ENCODE peak calls at places on chromosomes 7 and 10, in six cellular contexts. J is neuronal stem cell, M is IMR-90, K is H9, N is mesenchymal stem cell, Y is H1. E is an unnamed sample.

GRCh38 chr10:98858525-98858924 is 377.1 kb downstream of the HPSE2 start:
- DNase-seq in J (no peak), M (peak; percentile 12), K (no peak), N (no peak), Y (no peak), E (no peak)

GRCh38 chr7:3404490-3404889 is 103.4 kb downstream of the SDK1 start:
- DNase-seq in J (no peak), M (peak; percentile 56), K (no peak), N (peak; percentile 78), Y (no peak), E (peak; percentile 88)

GRCh38 chr10:132199268-132199853 is 12.6 kb downstream of the DPYSL4 start:
- DNase-seq in J (no peak), M (no peak), K (no peak), N (no peak), Y (no peak), E (no peak)

GRCh38 chr10:73763343-73763742 is 18.5 kb upstream of the CHCHD1 start:
- DNase-seq in J (no peak), M (no peak), K (no peak), N (no peak), Y (no peak), E (no peak)

GRCh38 chr10:46550076-46550790 is 6.2 kb downstream of the GPRIN2 start:
- DNase-seq in J (no peak), M (no peak), K (peak; percentile 34), N (no peak), Y (no peak), E (no peak)

GRCh38 chr10:91829268-91829667 is 31.0 kb downstream of the TNKS2 start:
- DNase-seq in J (no peak), M (no peak), K (no peak), N (no peak), Y (no peak), E (no peak)

GRCh38 chr7:40749877-40750276 is 615.1 kb downstream of the SUGCT start:
- DNase-seq in J (no peak), M (peak; percentile 48), K (no peak), N (no peak), Y (no peak), E (peak; percentile 19)

GRCh38 chr10:51999089-51999488 is 299.7 kb upstream of the CSTF2T start:
- DNase-seq in J (no peak), M (no peak), K (no peak), N (no peak), Y (no peak), E (no peak)

GRCh38 chr7:158527902-158528502 is 59.6 kb downstream of the PTPRN2 start:
- DNase-seq in J (no peak), M (no peak), K (no peak), N (no peak), Y (no peak), E (no peak)

GRCh38 chr10:28169525-28169924 is 133.3 kb downstream of the MPP7 start:
- DNase-seq in J (no peak), M (no peak), K (no peak), N (peak; percentile 44), Y (no peak), E (peak; percentile 30)

GRCh38 chr7:7861211-7861633 is 107.4 kb upstream of the GLCCI1 start:
- DNase-seq in J (no peak), M (peak; percentile 87), K (no peak), N (peak; percentile 52), Y (no peak), E (no peak)

GRCh38 chr10:123147635-123148413 is at the start of gene HMX2:
- DNase-seq in J (peak; percentile 67), M (no peak), K (peak; percentile 83), N (no peak), Y (no peak), E (no peak)

GRCh38 chr7:151276651-151277590 is 28.4 kb upstream of the SMARCD3 start:
- DNase-seq in J (peak; percentile 51), M (peak; percentile 65), K (peak; percentile 67), N (peak; percentile 65), Y (peak; percentile 23), E (peak; percentile 16)

GRCh38 chr7:66198461-66198860 is 6.7 kb upstream of the TPST1 start:
- DNase-seq in J (no peak), M (no peak), K (no peak), N (no peak), Y (no peak), E (no peak)

GRCh38 chr7:152597514-152597913 is 78.4 kb downstream of the XRCC2 start:
- DNase-seq in J (no peak), M (no peak), K (no peak), N (no peak), Y (no peak), E (no peak)

GRCh38 chr10:87734987-87735827 is 75.5 kb downstream of the PAPSS2 start:
- DNase-seq in J (peak; percentile 70), M (peak; percentile 51), K (peak; percentile 85), N (peak; percentile 64), Y (peak; percentile 23), E (no peak)

GRCh38 chr10:74255800-74256422 is 104.9 kb downstream of the ADK start:
- DNase-seq in J (no peak), M (peak; percentile 18), K (no peak), N (peak; percentile 29), Y (no peak), E (peak; percentile 7)

GRCh38 chr10:98376485-98376884 is 38.5 kb downstream of the PYROXD2 start:
- DNase-seq in J (no peak), M (peak; percentile 69), K (no peak), N (no peak), Y (no peak), E (no peak)

GRCh38 chr7:51278797-51279196 is 37.8 kb downstream of the COBL start:
- DNase-seq in J (no peak), M (no peak), K (no peak), N (no peak), Y (no peak), E (peak; percentile 89)

GRCh38 chr7:2518737-2519118 is 846 bp upstream of the LFNG start:
- DNase-seq in J (no peak), M (no peak), K (no peak), N (no peak), Y (no peak), E (no peak)

GRCh38 chr7:38069052-38069451 is 109.0 kb upstream of the STARD3NL start:
- DNase-seq in J (no peak), M (no peak), K (no peak), N (no peak), Y (no peak), E (no peak)

GRCh38 chr7:140639366-140640053 is 1.1 kb downstream of the DENND2A start:
- DNase-seq in J (no peak), M (peak; percentile 90), K (no peak), N (peak; percentile 84), Y (no peak), E (peak; percentile 47)

GRCh38 chr7:143321734-143322133 is 5.8 kb downstream of the CLCN1 start:
- DNase-seq in J (no peak), M (no peak), K (no peak), N (no peak), Y (no peak), E (no peak)

GRCh38 chr10:47217123-47217522 is 82.9 kb upstream of the GDF10 start:
- DNase-seq in J (no peak), M (no peak), K (no peak), N (no peak), Y (no peak), E (no peak)

GRCh38 chr7:50679218-50680007 is 103.3 kb downstream of the GRB10 start:
- DNase-seq in J (no peak), M (peak; percentile 43), K (no peak), N (peak; percentile 64), Y (no peak), E (no peak)

GRCh38 chr7:30321089-30321991 is 36.9 kb downstream of the ZNRF2 start:
- DNase-seq in J (no peak), M (no peak), K (no peak), N (no peak), Y (no peak), E (no peak)

GRCh38 chr10:79248341-79248931 is 98.8 kb upstream of the PPIF start:
- DNase-seq in J (no peak), M (no peak), K (no peak), N (peak; percentile 66), Y (no peak), E (peak; percentile 37)

GRCh38 chr7:80151274-80151665 is 16.6 kb downstream of the GNAI1 start:
- DNase-seq in J (no peak), M (peak; percentile 57), K (no peak), N (peak; percentile 87), Y (no peak), E (no peak)

GRCh38 chr7:156089222-156089621 is 277.0 kb upstream of the SHH start:
- DNase-seq in J (no peak), M (no peak), K (no peak), N (no peak), Y (no peak), E (no peak)

GRCh38 chr10:123640016-123640535 is 26.1 kb upstream of the GPR26 start:
- DNase-seq in J (no peak), M (no peak), K (peak; percentile 74), N (no peak), Y (no peak), E (peak; percentile 24)

GRCh38 chr10:79347894-79348639 is 798 bp downstream of the PPIF start:
- DNase-seq in J (no peak), M (peak; percentile 69), K (peak; percentile 52), N (peak; percentile 79), Y (no peak), E (peak; percentile 43)

GRCh38 chr10:91694170-91694794 is 61.4 kb upstream of the PPP1R3C start:
- DNase-seq in J (peak; percentile 18), M (peak; percentile 51), K (no peak), N (peak; percentile 46), Y (no peak), E (peak; percentile 54)

GRCh38 chr7:118870187-118870586 is 645.7 kb downstream of the ANKRD7 start:
- DNase-seq in J (peak; percentile 4), M (no peak), K (peak; percentile 35), N (peak; percentile 14), Y (no peak), E (peak; percentile 35)

GRCh38 chr10:118781536-118781935 is 26.8 kb upstream of the CACUL1 start:
- DNase-seq in J (no peak), M (no peak), K (no peak), N (no peak), Y (no peak), E (no peak)
- H3K14ac ChIP-seq in J (no peak overlapping the region), M (no peak overlapping the region), K (no peak overlapping the region), N (no peak overlapping the region), Y (no peak overlapping the region), E (no peak overlapping the region)

GRCh38 chr7:75823198-75823910 is 9.7 kb upstream of the CCL24 start:
- DNase-seq in J (no peak), M (no peak), K (no peak), N (no peak), Y (no peak), E (no peak)
- H3K27ac ChIP-seq in J (no peak overlapping the region), M (no peak overlapping the region), K (no peak overlapping the region), N (no peak overlapping the region), Y (no peak overlapping the region), E (no peak overlapping the region)

GRCh38 chr7:134828361-134828760 is 48.9 kb downstream of the CALD1 start:
- DNase-seq in J (no peak), M (peak; percentile 51), K (no peak), N (no peak), Y (no peak), E (no peak)
- H4K8ac ChIP-seq in J (no peak overlapping the region), M (no peak overlapping the region), K (no peak overlapping the region), N (no peak overlapping the region), Y (no peak overlapping the region), E (no peak overlapping the region)

DNA sequence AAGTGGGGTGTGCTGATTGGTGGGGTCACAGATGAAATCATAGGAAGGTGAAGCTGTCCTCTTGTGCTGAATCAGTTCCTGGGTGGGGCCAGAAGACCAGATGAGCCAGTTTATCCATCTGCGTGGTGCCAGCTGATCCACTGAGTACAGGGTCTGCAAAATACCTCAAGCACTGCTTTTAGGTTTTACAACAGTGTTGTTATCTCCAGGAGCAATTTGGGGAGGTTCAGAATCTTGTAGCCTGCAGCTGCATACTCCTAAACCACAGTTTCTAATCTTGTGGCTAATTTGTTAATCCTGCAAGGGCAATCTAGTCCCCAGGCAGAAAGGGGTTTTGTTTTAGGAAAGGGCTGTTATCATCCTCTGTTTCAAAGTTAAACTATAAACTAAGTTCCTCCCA is 17.0 kb upstream of the IFRD1 start:
- DNase-seq in J (no peak), M (no peak), K (no peak), N (no peak), Y (no peak), E (no peak)
- H3K14ac ChIP-seq in J (no peak overlapping the region), M (no peak overlapping the region), K (peak overlapping the region; percentile 29), N (no peak overlapping the region), Y (no peak overlapping the region), E (no peak overlapping the region)

E was measured in trophoblast cell.